ENCODE peak calls at places on chromosomes 7 and 10, in seven cellular contexts. One of them, this sample, is unnamed.

GRCh38 chr10:108112218-108112617 is 947.7 kb upstream of the SORCS1 start:
- DNase-seq in suprapubic skin: no peak
- DNase-seq in uterus: no peak
- DNase-seq in upper lobe of right lung: no peak
- DNase-seq in body of pancreas: no peak
- DNase-seq in hepatocyte: no peak
- DNase-seq in colonic mucosa: no peak
- DNase-seq in this sample: no peak

GRCh38 chr10:104170610-104171269 is 48.8 kb downstream of the SFR1 start:
- DNase-seq in suprapubic skin: no peak
- DNase-seq in uterus: no peak
- DNase-seq in upper lobe of right lung: no peak
- DNase-seq in body of pancreas: no peak
- DNase-seq in hepatocyte: no peak
- DNase-seq in colonic mucosa: no peak
- DNase-seq in this sample: no peak

GRCh38 chr10:24894309-24894708 is 58.1 kb downstream of the PRTFDC1 start:
- DNase-seq in suprapubic skin: no peak
- DNase-seq in uterus: no peak
- DNase-seq in upper lobe of right lung: no peak
- DNase-seq in body of pancreas: no peak
- DNase-seq in hepatocyte: no peak
- DNase-seq in colonic mucosa: no peak
- DNase-seq in this sample: no peak

GRCh38 chr7:98162758-98163157 is 48.5 kb upstream of the BHLHA15 start:
- DNase-seq in suprapubic skin: no peak
- DNase-seq in uterus: no peak
- DNase-seq in upper lobe of right lung: no peak
- DNase-seq in body of pancreas: no peak
- DNase-seq in hepatocyte: no peak
- DNase-seq in colonic mucosa: no peak
- DNase-seq in this sample: no peak

GRCh38 chr7:27133409-27134157 is 3.0 kb upstream of the HOXA4 start:
- DNase-seq in suprapubic skin: no peak
- DNase-seq in uterus: no peak
- DNase-seq in upper lobe of right lung: no peak
- DNase-seq in body of pancreas: no peak
- DNase-seq in hepatocyte: no peak
- DNase-seq in colonic mucosa: peak; percentile 69
- DNase-seq in this sample: peak; percentile 43

GRCh38 chr7:77729574-77730348 is 33.5 kb downstream of the RSBN1L start:
- DNase-seq in suprapubic skin: no peak
- DNase-seq in uterus: no peak
- DNase-seq in upper lobe of right lung: no peak
- DNase-seq in body of pancreas: no peak
- DNase-seq in hepatocyte: no peak
- DNase-seq in colonic mucosa: no peak
- DNase-seq in this sample: no peak

GRCh38 chr7:116706668-116707126 is 34.7 kb downstream of the MET start:
- DNase-seq in suprapubic skin: no peak
- DNase-seq in uterus: no peak
- DNase-seq in upper lobe of right lung: no peak
- DNase-seq in body of pancreas: no peak
- DNase-seq in hepatocyte: no peak
- DNase-seq in colonic mucosa: peak; percentile 27
- DNase-seq in this sample: no peak

GRCh38 chr7:68107256-68107655 is 1110.6 kb downstream of the TYW1 start:
- DNase-seq in suprapubic skin: no peak
- DNase-seq in uterus: no peak
- DNase-seq in upper lobe of right lung: no peak
- DNase-seq in body of pancreas: peak; percentile 7
- DNase-seq in hepatocyte: no peak
- DNase-seq in colonic mucosa: no peak
- DNase-seq in this sample: no peak

GRCh38 chr10:47360419-47361040 is 12.4 kb downstream of the RBP3 start:
- DNase-seq in suprapubic skin: peak; percentile 51
- DNase-seq in uterus: no peak
- DNase-seq in upper lobe of right lung: no peak
- DNase-seq in body of pancreas: no peak
- DNase-seq in hepatocyte: no peak
- DNase-seq in colonic mucosa: no peak
- DNase-seq in this sample: peak; percentile 57

GRCh38 chr10:130177250-130177649 is 41.1 kb downstream of the GLRX3 start:
- DNase-seq in suprapubic skin: no peak
- DNase-seq in uterus: no peak
- DNase-seq in upper lobe of right lung: no peak
- DNase-seq in body of pancreas: no peak
- DNase-seq in hepatocyte: no peak
- DNase-seq in colonic mucosa: no peak
- DNase-seq in this sample: no peak

GRCh38 chr10:130175074-130175473 is 38.9 kb downstream of the GLRX3 start:
- DNase-seq in suprapubic skin: no peak
- DNase-seq in uterus: no peak
- DNase-seq in upper lobe of right lung: no peak
- DNase-seq in body of pancreas: no peak
- DNase-seq in hepatocyte: no peak
- DNase-seq in colonic mucosa: no peak
- DNase-seq in this sample: no peak

GRCh38 chr10:130174343-130174742 is 38.2 kb downstream of the GLRX3 start:
- DNase-seq in suprapubic skin: no peak
- DNase-seq in uterus: no peak
- DNase-seq in upper lobe of right lung: no peak
- DNase-seq in body of pancreas: no peak
- DNase-seq in hepatocyte: no peak
- DNase-seq in colonic mucosa: no peak
- DNase-seq in this sample: no peak

GRCh38 chr10:130181858-130182257 is 45.7 kb downstream of the GLRX3 start:
- DNase-seq in suprapubic skin: no peak
- DNase-seq in uterus: no peak
- DNase-seq in upper lobe of right lung: no peak
- DNase-seq in body of pancreas: no peak
- DNase-seq in hepatocyte: no peak
- DNase-seq in colonic mucosa: no peak
- DNase-seq in this sample: no peak

DNA sequence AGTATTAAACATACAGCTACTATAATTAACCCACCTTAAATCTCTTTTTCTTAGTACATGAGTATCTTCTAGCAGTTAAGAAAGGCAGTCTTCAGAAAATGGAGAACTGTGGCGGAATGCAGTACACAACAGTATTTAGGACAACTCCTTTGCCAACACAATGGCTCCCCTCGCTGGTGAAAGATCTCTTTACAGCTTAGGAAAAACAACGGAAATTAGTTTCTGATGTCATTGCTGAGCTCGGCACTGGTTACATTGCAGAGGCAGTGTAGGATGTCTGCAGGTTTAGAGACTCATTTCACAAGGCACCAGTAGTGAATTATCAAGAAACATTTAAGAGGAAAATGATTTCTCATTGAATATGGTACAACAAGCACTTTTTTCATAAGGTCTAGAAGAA is 43.4 kb downstream of the GLRX3 start:
- DNase-seq in suprapubic skin: no peak
- DNase-seq in uterus: no peak
- DNase-seq in upper lobe of right lung: no peak
- DNase-seq in body of pancreas: no peak
- DNase-seq in hepatocyte: peak; percentile 71
- DNase-seq in colonic mucosa: no peak
- DNase-seq in this sample: no peak
- TF ChIP-seq CTCF in suprapubic skin: peak; percentile 14
- TF ChIP-seq CTCF in uterus: peak; percentile 16
- TF ChIP-seq CTCF in upper lobe of right lung: peak; percentile 38
- TF ChIP-seq CTCF in body of pancreas: no peak
- TF ChIP-seq CTCF in hepatocyte: peak; percentile 60
- TF ChIP-seq CTCF in colonic mucosa: no peak
- TF ChIP-seq CTCF in this sample: no peak

GRCh38 chr10:86970152-86970886 is 2.0 kb downstream of the ADIRF start:
- DNase-seq in suprapubic skin: peak; percentile 94
- DNase-seq in uterus: peak; percentile 91
- DNase-seq in upper lobe of right lung: peak; percentile 89
- DNase-seq in body of pancreas: peak; percentile 74
- DNase-seq in hepatocyte: peak; percentile 29
- DNase-seq in colonic mucosa: peak; percentile 66
- DNase-seq in this sample: peak; percentile 95

GRCh38 chr10:86968271-86968993 is at the start of gene ADIRF:
- DNase-seq in suprapubic skin: peak; percentile 88
- DNase-seq in uterus: peak; percentile 68
- DNase-seq in upper lobe of right lung: peak; percentile 86
- DNase-seq in body of pancreas: peak; percentile 75
- DNase-seq in hepatocyte: peak; percentile 8
- DNase-seq in colonic mucosa: peak; percentile 82
- DNase-seq in this sample: peak; percentile 88

GRCh38 chr10:86967481-86967941 is 771 bp upstream of the ADIRF start:
- DNase-seq in suprapubic skin: peak; percentile 69
- DNase-seq in uterus: peak; percentile 17
- DNase-seq in upper lobe of right lung: no peak
- DNase-seq in body of pancreas: no peak
- DNase-seq in hepatocyte: no peak
- DNase-seq in colonic mucosa: peak; percentile 26
- DNase-seq in this sample: peak; percentile 73

GRCh38 chr10:86969421-86970041 is 1.2 kb downstream of the ADIRF start:
- DNase-seq in suprapubic skin: peak; percentile 75
- DNase-seq in uterus: peak; percentile 65
- DNase-seq in upper lobe of right lung: no peak
- DNase-seq in body of pancreas: no peak
- DNase-seq in hepatocyte: peak; percentile 18
- DNase-seq in colonic mucosa: no peak
- DNase-seq in this sample: peak; percentile 79

GRCh38 chr10:86968994-86969355 is 693 bp downstream of the ADIRF start:
- DNase-seq in suprapubic skin: no peak
- DNase-seq in uterus: no peak
- DNase-seq in upper lobe of right lung: no peak
- DNase-seq in body of pancreas: no peak
- DNase-seq in hepatocyte: no peak
- DNase-seq in colonic mucosa: no peak
- DNase-seq in this sample: peak; percentile 74
- H3K4me3 ChIP-seq in suprapubic skin: peak overlapping the region; percentile 74
- H3K4me3 ChIP-seq in uterus: peak overlapping the region; percentile 79
- H3K4me3 ChIP-seq in upper lobe of right lung: peak overlapping the region; percentile 72
- H3K4me3 ChIP-seq in body of pancreas: no peak overlapping the region
- H3K4me3 ChIP-seq in hepatocyte: no peak overlapping the region
- H3K4me3 ChIP-seq in colonic mucosa: peak overlapping the region; percentile 39
- H3K4me3 ChIP-seq in this sample: peak overlapping the region; percentile 79

GRCh38 chr10:132480356-132480755 is 57.2 kb upstream of the INPP5A start:
- DNase-seq in suprapubic skin: peak; percentile 43
- DNase-seq in uterus: no peak
- DNase-seq in upper lobe of right lung: no peak
- DNase-seq in body of pancreas: no peak
- DNase-seq in hepatocyte: no peak
- DNase-seq in colonic mucosa: no peak
- DNase-seq in this sample: no peak
- H3K27ac ChIP-seq in suprapubic skin: no peak overlapping the region
- H3K27ac ChIP-seq in uterus: no peak overlapping the region
- H3K27ac ChIP-seq in upper lobe of right lung: no peak overlapping the region
- H3K27ac ChIP-seq in body of pancreas: no peak overlapping the region
- H3K27ac ChIP-seq in hepatocyte: no peak overlapping the region
- H3K27ac ChIP-seq in colonic mucosa: no peak overlapping the region
- H3K27ac ChIP-seq in this sample: no peak overlapping the region

GRCh38 chr10:102233997-102234396 is 7.3 kb downstream of the PITX3 start:
- DNase-seq in suprapubic skin: no peak
- DNase-seq in uterus: no peak
- DNase-seq in upper lobe of right lung: no peak
- DNase-seq in body of pancreas: no peak
- DNase-seq in hepatocyte: no peak
- DNase-seq in colonic mucosa: no peak
- DNase-seq in this sample: no peak

GRCh38 chr10:102230264-102230860 is 4.3 kb downstream of the ELOVL3 start:
- DNase-seq in suprapubic skin: no peak
- DNase-seq in uterus: peak; percentile 33
- DNase-seq in upper lobe of right lung: peak; percentile 76
- DNase-seq in body of pancreas: peak; percentile 65
- DNase-seq in hepatocyte: peak; percentile 69
- DNase-seq in colonic mucosa: peak; percentile 35
- DNase-seq in this sample: peak; percentile 71

GRCh38 chr10:102231357-102232318 is 5.5 kb downstream of the ELOVL3 start:
- DNase-seq in suprapubic skin: no peak
- DNase-seq in uterus: no peak
- DNase-seq in upper lobe of right lung: peak; percentile 86
- DNase-seq in body of pancreas: peak; percentile 69
- DNase-seq in hepatocyte: peak; percentile 60
- DNase-seq in colonic mucosa: peak; percentile 68
- DNase-seq in this sample: peak; percentile 70

GRCh38 chr10:102229810-102230263 is 3.7 kb downstream of the ELOVL3 start:
- DNase-seq in suprapubic skin: peak; percentile 85
- DNase-seq in uterus: peak; percentile 79
- DNase-seq in upper lobe of right lung: peak; percentile 92
- DNase-seq in body of pancreas: peak; percentile 91
- DNase-seq in hepatocyte: peak; percentile 93
- DNase-seq in colonic mucosa: peak; percentile 88
- DNase-seq in this sample: peak; percentile 81

GRCh38 chr10:102230861-102231356 is 4.8 kb downstream of the ELOVL3 start:
- DNase-seq in suprapubic skin: no peak
- DNase-seq in uterus: no peak
- DNase-seq in upper lobe of right lung: peak; percentile 80
- DNase-seq in body of pancreas: peak; percentile 49
- DNase-seq in hepatocyte: peak; percentile 65
- DNase-seq in colonic mucosa: peak; percentile 48
- DNase-seq in this sample: peak; percentile 64
- TF ChIP-seq CTCF in suprapubic skin: peak; percentile 13
- TF ChIP-seq CTCF in uterus: peak; percentile 18
- TF ChIP-seq CTCF in upper lobe of right lung: peak; percentile 34
- TF ChIP-seq CTCF in body of pancreas: peak; percentile 28
- TF ChIP-seq CTCF in hepatocyte: peak; percentile 40
- TF ChIP-seq CTCF in colonic mucosa: peak; percentile 20
- TF ChIP-seq CTCF in this sample: no peak